ENCODE peak calls at places on chromosomes 5 and 9, in nine cellular contexts. A, B, D, L, M, X, C, T and V are unnamed samples.

GRCh38 chr5:74310386-74310785 is 330.1 kb downstream of the ENC1 start:
- DNase-seq in A (no peak), B (no peak), D (peak), L (no peak), M (no peak), X (no peak), C (no peak), T (peak), V (no peak)

GRCh38 chr5:170200876-170201275 is 31.9 kb upstream of the C5orf58 start:
- DNase-seq in A (no peak), B (no peak), D (no peak), L (no peak), M (no peak), X (no peak), C (no peak), T (no peak), V (no peak)

GRCh38 chr9:3628239-3628638 is 102.4 kb upstream of the RFX3 start:
- DNase-seq in A (no peak), B (no peak), D (no peak), L (no peak), M (no peak), X (no peak), C (no peak), T (no peak), V (no peak)

GRCh38 chr5:4949108-4949507 is 191.0 kb upstream of the ADAMTS16 start:
- DNase-seq in A (no peak), B (no peak), D (no peak), L (no peak), M (no peak), X (no peak), C (no peak), T (no peak), V (no peak)

GRCh38 chr5:174837919-174838902 is 113.8 kb downstream of the MSX2 start:
- DNase-seq in A (peak), B (no peak), D (peak), L (no peak), M (no peak), X (peak), C (peak), T (peak), V (no peak)

GRCh38 chr5:120405291-120405864 is 58.7 kb upstream of the PRR16 start:
- DNase-seq in A (peak), B (peak), D (peak), L (no peak), M (no peak), X (no peak), C (no peak), T (peak), V (no peak)

GRCh38 chr5:79842991-79843390 is 148.1 kb downstream of the MTX3 start:
- DNase-seq in A (no peak), B (no peak), D (no peak), L (no peak), M (peak), X (no peak), C (no peak), T (no peak), V (no peak)

GRCh38 chr5:93395891-93396465 is 185.0 kb downstream of the NR2F1-AS1 start:
- DNase-seq in A (no peak), B (no peak), D (no peak), L (no peak), M (no peak), X (no peak), C (peak), T (peak), V (no peak)

GRCh38 chr9:101848485-101848919 is 110.1 kb upstream of the GRIN3A start:
- DNase-seq in A (peak), B (no peak), D (peak), L (no peak), M (no peak), X (no peak), C (no peak), T (no peak), V (no peak)

GRCh38 chr9:131915181-131915580 is 164.5 kb downstream of the MED27 start:
- DNase-seq in A (peak), B (no peak), D (peak), L (no peak), M (no peak), X (no peak), C (no peak), T (peak), V (no peak)

GRCh38 chr9:124259273-124260078 is 1.7 kb downstream of the NEK6 start:
- DNase-seq in A (peak), B (peak), D (peak), L (no peak), M (no peak), X (peak), C (peak), T (peak), V (no peak)

GRCh38 chr5:98341038-98341710 is 432.3 kb upstream of the RGMB start:
- DNase-seq in A (peak), B (no peak), D (no peak), L (no peak), M (no peak), X (no peak), C (no peak), T (peak), V (no peak)

GRCh38 chr5:169856571-169856970 is 123.7 kb downstream of the INSYN2B start:
- DNase-seq in A (peak), B (peak), D (peak), L (no peak), M (no peak), X (no peak), C (no peak), T (peak), V (no peak)

GRCh38 chr9:133956520-133957076 is 35.5 kb downstream of the VAV2 start:
- DNase-seq in A (no peak), B (no peak), D (no peak), L (no peak), M (no peak), X (peak), C (no peak), T (peak), V (no peak)

GRCh38 chr5:95281211-95281610 is 3.7 kb downstream of the MCTP1 start:
- DNase-seq in A (peak), B (no peak), D (peak), L (no peak), M (no peak), X (no peak), C (no peak), T (peak), V (no peak)

GRCh38 chr9:36862206-36863145 is 171.6 kb downstream of the PAX5 start:
- DNase-seq in A (peak), B (peak), D (peak), L (no peak), M (no peak), X (peak), C (no peak), T (peak), V (no peak)

GRCh38 chr5:42940853-42941252 is 99.3 kb downstream of the ANXA2R start:
- DNase-seq in A (no peak), B (no peak), D (no peak), L (no peak), M (no peak), X (no peak), C (no peak), T (no peak), V (no peak)

GRCh38 chr9:29741169-29741568 is 2167.9 kb upstream of the C9orf72 start:
- DNase-seq in A (no peak), B (no peak), D (no peak), L (no peak), M (no peak), X (no peak), C (no peak), T (no peak), V (no peak)

GRCh38 chr5:174083041-174083827 is 37.7 kb downstream of the NSG2 start:
- DNase-seq in A (no peak), B (no peak), D (no peak), L (no peak), M (no peak), X (no peak), C (no peak), T (no peak), V (no peak)

GRCh38 chr9:114141553-114142548 is 13.5 kb upstream of the COL27A1 start:
- DNase-seq in A (no peak), B (no peak), D (no peak), L (no peak), M (no peak), X (peak), C (peak), T (peak), V (no peak)

GRCh38 chr9:133269537-133270357 is 5.3 kb downstream of the ABO start:
- DNase-seq in A (no peak), B (peak), D (peak), L (no peak), M (peak), X (no peak), C (no peak), T (no peak), V (no peak)

GRCh38 chr5:55600536-55601208 is 65.9 kb upstream of the PLPP1 start:
- DNase-seq in A (peak), B (no peak), D (no peak), L (no peak), M (no peak), X (peak), C (peak), T (peak), V (no peak)

GRCh38 chr9:129109504-129109903 is 1.1 kb downstream of the CRAT start:
- DNase-seq in A (no peak), B (no peak), D (peak), L (no peak), M (no peak), X (peak), C (peak), T (no peak), V (peak)

GRCh38 chr9:26856413-26857032 is 36.1 kb downstream of the CAAP1 start:
- DNase-seq in A (peak), B (no peak), D (peak), L (no peak), M (no peak), X (peak), C (peak), T (peak), V (no peak)

GRCh38 chr5:54630738-54631369 is 113.3 kb downstream of the SNX18 start:
- DNase-seq in A (no peak), B (no peak), D (no peak), L (no peak), M (no peak), X (no peak), C (no peak), T (peak), V (no peak)

GRCh38 chr5:139640432-139641115 is 7.6 kb upstream of the CXXC5 start:
- DNase-seq in A (no peak), B (no peak), D (no peak), L (no peak), M (no peak), X (peak), C (no peak), T (no peak), V (no peak)

GRCh38 chr5:106397700-106398099 is 1273.0 kb downstream of the EFNA5 start:
- DNase-seq in A (peak), B (peak), D (peak), L (no peak), M (no peak), X (no peak), C (no peak), T (peak), V (no peak)

GRCh38 chr9:116904165-116904564 is 217.1 kb downstream of the TRIM32 start:
- DNase-seq in A (no peak), B (no peak), D (no peak), L (no peak), M (no peak), X (no peak), C (no peak), T (no peak), V (no peak)

GRCh38 chr5:143002459-143003327 is 232.5 kb downstream of the ARHGAP26 start:
- DNase-seq in A (peak), B (peak), D (peak), L (peak), M (no peak), X (peak), C (peak), T (peak), V (no peak)

GRCh38 chr5:60340965-60341471 is 358.9 kb downstream of the DEPDC1B start:
- DNase-seq in A (no peak), B (no peak), D (no peak), L (no peak), M (no peak), X (no peak), C (no peak), T (no peak), V (no peak)

GRCh38 chr9:121121582-121122087 is 46.9 kb downstream of the CNTRL start:
- DNase-seq in A (peak), B (peak), D (peak), L (peak), M (peak), X (peak), C (peak), T (peak), V (peak)

GRCh38 chr9:34233691-34234090 is 54.8 kb downstream of the UBAP1 start:
- DNase-seq in A (no peak), B (no peak), D (no peak), L (no peak), M (no peak), X (no peak), C (no peak), T (peak), V (no peak)

GRCh38 chr5:23507278-23507685 is at the start of gene PRDM9:
- DNase-seq in A (no peak), B (no peak), D (no peak), L (no peak), M (no peak), X (peak), C (peak), T (no peak), V (no peak)

GRCh38 chr5:170628028-170628427 is 124.2 kb downstream of the KCNIP1 start:
- DNase-seq in A (no peak), B (no peak), D (no peak), L (no peak), M (no peak), X (no peak), C (no peak), T (no peak), V (no peak)

GRCh38 chr5:68396722-68397121 is 181.2 kb downstream of the PIK3R1 start:
- DNase-seq in A (no peak), B (no peak), D (no peak), L (no peak), M (no peak), X (peak), C (no peak), T (no peak), V (no peak)

GRCh38 chr5:5063533-5063953 is 76.6 kb upstream of the ADAMTS16 start:
- DNase-seq in A (no peak), B (no peak), D (no peak), L (no peak), M (no peak), X (no peak), C (no peak), T (no peak), V (no peak)

GRCh38 chr5:32021771-32022170 is 152.3 kb downstream of the GOLPH3 start:
- DNase-seq in A (no peak), B (no peak), D (no peak), L (no peak), M (no peak), X (no peak), C (no peak), T (no peak), V (no peak)

GRCh38 chr5:32017638-32018429 is 156.3 kb downstream of the GOLPH3 start:
- DNase-seq in A (no peak), B (no peak), D (no peak), L (no peak), M (no peak), X (no peak), C (peak), T (no peak), V (no peak)

GRCh38 chr5:32020971-32021370 is 153.1 kb downstream of the GOLPH3 start:
- DNase-seq in A (no peak), B (no peak), D (no peak), L (no peak), M (no peak), X (no peak), C (no peak), T (no peak), V (no peak)

GRCh38 chr5:32020271-32020670 is 153.8 kb downstream of the GOLPH3 start:
- DNase-seq in A (no peak), B (no peak), D (no peak), L (no peak), M (no peak), X (no peak), C (no peak), T (no peak), V (peak)

GRCh38 chr5:32018476-32019436 is 155.4 kb downstream of the GOLPH3 start:
- DNase-seq in A (no peak), B (no peak), D (no peak), L (no peak), M (no peak), X (no peak), C (no peak), T (no peak), V (no peak)
- H3K27ac ChIP-seq in A (no peak), B (no peak), D (peak), L (no peak), M (peak), X (no peak), C (peak), T (no peak), V (no peak)

GRCh38 chr9:109556786-109557185 is 58.7 kb upstream of the PTPN3 start:
- DNase-seq in A (no peak), B (no peak), D (no peak), L (no peak), M (no peak), X (no peak), C (no peak), T (no peak), V (no peak)

GRCh38 chr9:109558718-109559151 is 60.6 kb upstream of the PTPN3 start:
- DNase-seq in A (no peak), B (no peak), D (no peak), L (no peak), M (no peak), X (peak), C (no peak), T (no peak), V (no peak)

GRCh38 chr9:109557481-109557880 is 59.4 kb upstream of the PTPN3 start:
- DNase-seq in A (no peak), B (no peak), D (no peak), L (no peak), M (no peak), X (no peak), C (no peak), T (no peak), V (no peak)

GRCh38 chr9:109555215-109555614 is 57.1 kb upstream of the PTPN3 start:
- DNase-seq in A (no peak), B (no peak), D (no peak), L (no peak), M (no peak), X (no peak), C (no peak), T (no peak), V (no peak)

GRCh38 chr9:109556061-109556460 is 58.0 kb upstream of the PTPN3 start:
- DNase-seq in A (no peak), B (no peak), D (peak), L (no peak), M (no peak), X (no peak), C (no peak), T (no peak), V (no peak)
- H3K27ac ChIP-seq in A (no peak), B (no peak), D (peak), L (no peak), M (peak), X (no peak), C (no peak), T (no peak), V (no peak)

GRCh38 chr5:1337490-1338195 is 7.3 kb downstream of the CLPTM1L start:
- DNase-seq in A (no peak), B (no peak), D (no peak), L (no peak), M (no peak), X (no peak), C (no peak), T (no peak), V (no peak)

GRCh38 chr5:1336106-1336561 is 8.8 kb downstream of the CLPTM1L start:
- DNase-seq in A (no peak), B (no peak), D (no peak), L (no peak), M (no peak), X (no peak), C (no peak), T (no peak), V (no peak)

GRCh38 chr5:1338518-1339070 is 6.3 kb downstream of the CLPTM1L start:
- DNase-seq in A (no peak), B (no peak), D (no peak), L (no peak), M (no peak), X (no peak), C (no peak), T (no peak), V (no peak)

GRCh38 chr5:1336749-1337489 is 8.0 kb downstream of the CLPTM1L start:
- DNase-seq in A (no peak), B (no peak), D (no peak), L (no peak), M (no peak), X (no peak), C (no peak), T (no peak), V (no peak)

DNA sequence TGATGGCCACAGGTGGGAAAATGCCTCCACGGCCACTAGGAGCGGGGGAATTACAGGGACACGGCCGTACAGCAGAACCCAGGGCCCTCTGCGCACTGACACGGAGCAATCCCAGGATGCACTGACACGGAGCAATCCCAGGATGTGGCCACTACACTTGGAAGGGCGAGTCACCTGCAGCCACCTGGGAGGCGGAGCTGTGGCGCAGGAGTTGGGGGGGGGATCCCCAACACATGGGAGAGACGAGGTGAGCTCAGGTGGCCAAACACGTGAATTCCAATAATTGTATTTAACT is 6.8 kb downstream of the CLPTM1L start:
- DNase-seq in A (no peak), B (no peak), D (no peak), L (no peak), M (no peak), X (no peak), C (no peak), T (no peak), V (no peak)
- H3K27ac ChIP-seq in A (no peak), B (no peak), D (peak), L (no peak), M (no peak), X (no peak), C (no peak), T (no peak), V (no peak)

GRCh38 chr9:92614123-92614510 is 55.8 kb downstream of the IPPK start:
- DNase-seq in A (no peak), B (no peak), D (no peak), L (no peak), M (no peak), X (no peak), C (peak), T (no peak), V (no peak)
- H3K27ac ChIP-seq in A (no peak), B (no peak), D (peak), L (no peak), M (no peak), X (no peak), C (peak), T (no peak), V (no peak)

DNA sequence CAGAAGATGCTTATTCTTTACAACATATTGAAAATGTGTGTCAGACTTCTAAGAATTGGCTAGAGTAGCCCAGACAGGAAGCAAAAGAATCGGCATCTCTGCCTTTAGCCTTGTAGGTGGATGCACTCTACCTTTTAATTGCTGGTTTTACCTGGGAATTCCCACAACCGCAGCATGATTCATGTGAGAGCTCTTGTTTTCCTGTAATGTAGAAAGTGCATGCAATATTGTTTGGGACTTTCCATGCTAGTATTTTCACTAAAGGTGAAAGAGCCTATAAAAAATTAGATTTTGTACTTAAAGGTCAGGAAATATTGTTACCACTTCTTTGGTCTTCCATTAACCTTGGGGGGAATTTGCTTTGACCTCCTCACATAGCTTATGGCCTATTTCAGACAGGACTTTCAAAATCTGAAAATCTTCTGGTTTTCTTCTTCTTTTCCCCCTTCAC is 89.8 kb downstream of the NTRK2 start:
- DNase-seq in A (no peak), B (no peak), D (peak), L (no peak), M (no peak), X (no peak), C (no peak), T (no peak), V (no peak)
- H3K27ac ChIP-seq in A (no peak), B (no peak), D (no peak), L (no peak), M (no peak), X (no peak), C (no peak), T (no peak), V (no peak)